ENCODE peak calls at places on chromosomes 16 and 17, in five cellular contexts. Q is lower lobe of right lung, X is HepG2, Z is left lobe of liver, W is foreskin keratinocyte. H is an unnamed sample.

GRCh38 chr16:525520-526180 is 1.9 kb upstream of the CAPN15 start:
- ATAC-seq in Q (no peak), X (no peak), Z (no peak), W (peak), H (peak)

GRCh38 chr17:27751622-27752490 is 48.5 kb downstream of the NOS2 start:
- ATAC-seq in Q (peak), X (no peak), Z (no peak), W (no peak), H (peak)

GRCh38 chr17:51004249-51004648 is 116.4 kb downstream of the SPAG9 start:
- ATAC-seq in Q (no peak), X (no peak), Z (peak), W (no peak), H (no peak)

GRCh38 chr17:17109896-17110295 is 67.6 kb downstream of the MPRIP start:
- ATAC-seq in Q (peak), X (no peak), Z (no peak), W (peak), H (peak)

GRCh38 chr17:74408262-74408661 is 23.6 kb upstream of the GPRC5C start:
- ATAC-seq in Q (peak), X (peak), Z (peak), W (no peak), H (no peak)

GRCh38 chr17:8488931-8489330 is 53.2 kb downstream of the NDEL1 start:
- ATAC-seq in Q (peak), X (peak), Z (peak), W (peak), H (peak)

GRCh38 chr16:71552698-71553503 is 24.0 kb downstream of the TAT start:
- ATAC-seq in Q (no peak), X (peak), Z (peak), W (no peak), H (no peak)

GRCh38 chr16:70646260-70647241 is at the start of gene IL34:
- ATAC-seq in Q (no peak), X (peak), Z (no peak), W (no peak), H (no peak)

GRCh38 chr17:82978765-82979349 is 100.6 kb upstream of the METRNL start:
- ATAC-seq in Q (peak), X (no peak), Z (peak), W (no peak), H (no peak)

GRCh38 chr17:35449371-35449931 is 885 bp upstream of the SLFN13 start:
- ATAC-seq in Q (peak), X (no peak), Z (no peak), W (no peak), H (no peak)

GRCh38 chr17:62727916-62728672 is 80.0 kb downstream of the MARCHF10 start:
- ATAC-seq in Q (no peak), X (peak), Z (no peak), W (no peak), H (no peak)

GRCh38 chr17:7177954-7178477 is 1.2 kb downstream of the ASGR1 start:
- ATAC-seq in Q (peak), X (peak), Z (peak), W (peak), H (peak)

GRCh38 chr16:16175296-16175695 is 48.0 kb downstream of the ABCC6 start:
- ATAC-seq in Q (no peak), X (peak), Z (peak), W (no peak), H (no peak)

GRCh38 chr16:86709902-86710601 is 131.7 kb downstream of the FOXL1 start:
- ATAC-seq in Q (no peak), X (peak), Z (no peak), W (no peak), H (no peak)

GRCh38 chr16:88762258-88762870 is 22.7 kb downstream of the PIEZO1 start:
- ATAC-seq in Q (no peak), X (no peak), Z (no peak), W (no peak), H (no peak)

GRCh38 chr17:65678534-65678933 is 117.1 kb upstream of the AXIN2 start:
- ATAC-seq in Q (peak), X (no peak), Z (no peak), W (no peak), H (no peak)

GRCh38 chr17:36001109-36001735 is at the start of gene CCL15:
- ATAC-seq in Q (no peak), X (peak), Z (peak), W (no peak), H (no peak)

GRCh38 chr17:81052199-81052997 is 17.4 kb downstream of the BAIAP2 start:
- ATAC-seq in Q (no peak), X (no peak), Z (no peak), W (no peak), H (no peak)

GRCh38 chr17:43820759-43821158 is 12.2 kb downstream of the MPP3 start:
- ATAC-seq in Q (no peak), X (no peak), Z (no peak), W (no peak), H (no peak)

GRCh38 chr17:3020381-3020780 is 43.0 kb downstream of the OR1D5 start:
- ATAC-seq in Q (no peak), X (no peak), Z (no peak), W (no peak), H (no peak)

GRCh38 chr17:83110755-83111154 is 31.3 kb downstream of the METRNL start:
- ATAC-seq in Q (peak), X (no peak), Z (peak), W (no peak), H (no peak)

GRCh38 chr16:74623214-74623842 is 16.4 kb upstream of the GLG1 start:
- ATAC-seq in Q (peak), X (peak), Z (peak), W (peak), H (peak)

GRCh38 chr17:4038076-4038475 is 73.8 kb upstream of the ATP2A3 start:
- ATAC-seq in Q (no peak), X (no peak), Z (peak), W (no peak), H (no peak)

GRCh38 chr17:80619535-80620235 is 75.0 kb downstream of the RPTOR start:
- ATAC-seq in Q (peak), X (no peak), Z (no peak), W (peak), H (peak)

GRCh38 chr17:58918879-58919278 is 163.2 kb downstream of the PPM1E start:
- ATAC-seq in Q (no peak), X (no peak), Z (no peak), W (no peak), H (no peak)

GRCh38 chr17:67435122-67435521 is 58.0 kb downstream of the PITPNC1 start:
- ATAC-seq in Q (peak), X (no peak), Z (peak), W (no peak), H (no peak)

GRCh38 chr16:14309001-14309886 is 238.1 kb downstream of the MRTFB start:
- ATAC-seq in Q (no peak), X (no peak), Z (no peak), W (peak), H (peak)

GRCh38 chr17:46818929-46819859 is 702 bp upstream of the WNT3 start:
- ATAC-seq in Q (peak), X (peak), Z (peak), W (no peak), H (no peak)

GRCh38 chr16:87243383-87243964 is 73.7 kb downstream of the C16orf95 start:
- ATAC-seq in Q (no peak), X (no peak), Z (no peak), W (no peak), H (no peak)

GRCh38 chr16:73020409-73020884 is 27.5 kb downstream of the ZFHX3 start:
- ATAC-seq in Q (no peak), X (peak), Z (peak), W (no peak), H (peak)

GRCh38 chr17:79205688-79206205 is 131.1 kb downstream of the ENGASE start:
- ATAC-seq in Q (no peak), X (no peak), Z (no peak), W (no peak), H (no peak)

GRCh38 chr16:25905810-25906209 is 214.1 kb downstream of the HS3ST4 start:
- ATAC-seq in Q (no peak), X (no peak), Z (no peak), W (no peak), H (no peak)

GRCh38 chr17:6070895-6071511 is 824 bp downstream of the WSCD1 start:
- ATAC-seq in Q (no peak), X (peak), Z (peak), W (no peak), H (no peak)